ENCODE peak calls at places on chromosome 1, in eight cellular contexts. B is left ventricle myocardium superior, N is anterior cingulate cortex, O is mucosa of gallbladder, I is HEK293T, J is neural crest cell, Y is GM18507, F is Calu3. L is an unnamed sample.

GRCh38 chr1:161388639-161389038 is 21.0 kb upstream of the CFAP126 start:
- DNase-seq in N (no peak), Y (no peak), B (no peak), F (no peak), O (no peak), I (no peak), J (no peak), L (no peak)

GRCh38 chr1:110258734-110259133 is 48.6 kb downstream of the KCNC4 start:
- DNase-seq in N (no peak), J (no peak), B (no peak), O (no peak), Y (no peak), I (no peak), F (no peak), L (no peak)

GRCh38 chr1:11648732-11649158 is 5.5 kb downstream of the FBXO2 start:
- DNase-seq in I (peak), F (peak), Y (no peak), O (no peak), B (peak), J (no peak), N (peak), L (no peak)

GRCh38 chr1:80217377-80217986 is 1211.0 kb upstream of the ADGRL4 start:
- DNase-seq in F (peak), J (peak), B (no peak), I (peak), Y (no peak), O (peak), N (no peak), L (peak)

GRCh38 chr1:8660455-8660854 is 157.0 kb downstream of the RERE start:
- DNase-seq in O (peak), F (no peak), Y (no peak), J (no peak), N (peak), B (peak), I (no peak), L (no peak)

GRCh38 chr1:14738235-14738634 is 139.8 kb downstream of the KAZN start:
- DNase-seq in N (no peak), I (no peak), B (no peak), J (no peak), F (no peak), O (peak), Y (no peak), L (no peak)

GRCh38 chr1:93000751-93001175 is 39.5 kb upstream of the DIPK1A start:
- DNase-seq in F (no peak), Y (no peak), O (no peak), B (no peak), I (no peak), J (no peak), N (no peak), L (no peak)

GRCh38 chr1:228378453-228379164 is 28.0 kb downstream of the TRIM11 start:
- DNase-seq in N (peak), J (peak), Y (no peak), B (peak), F (peak), I (peak), O (peak), L (peak)

GRCh38 chr1:177800386-177801058 is 169.3 kb downstream of the SEC16B start:
- DNase-seq in J (no peak), O (no peak), N (no peak), I (no peak), Y (no peak), B (no peak), F (no peak), L (no peak)

GRCh38 chr1:28860332-28861073 is 48.5 kb downstream of the OPRD1 start:
- DNase-seq in F (peak), B (no peak), I (peak), N (no peak), O (peak), J (no peak), Y (peak), L (no peak)

GRCh38 chr1:1272341-1273151 is 1.1 kb downstream of the UBE2J2 start:
- DNase-seq in F (peak), I (no peak), N (no peak), B (no peak), O (peak), J (no peak), Y (no peak), L (no peak)